ENCODE peak calls at places on chromosome 10, in six cellular contexts. N is neuronal stem cell, Y is mucosa of descending colon, H is AG04450, P is OCI-LY7, O is H9. U is an unnamed sample.

GRCh38 chr10:73780966-73781365 is 882 bp upstream of the CHCHD1 start:
- DNase-seq in N (no peak), Y (no peak), H (no peak), P (peak; percentile 39), O (no peak), U (no peak)

GRCh38 chr10:16965740-16966447 is 148.7 kb upstream of the RSU1 start:
- DNase-seq in N (no peak), Y (no peak), H (peak; percentile 97), P (no peak), O (peak; percentile 35), U (no peak)

GRCh38 chr10:101512741-101513140 is 75.3 kb downstream of the POLL start:
- DNase-seq in N (no peak), Y (no peak), H (no peak), P (no peak), O (no peak), U (no peak)

GRCh38 chr10:74460812-74461211 is 309.8 kb downstream of the ADK start:
- DNase-seq in N (no peak), Y (no peak), H (no peak), P (peak; percentile 4), O (no peak), U (no peak)

GRCh38 chr10:109931153-109931552 is 7.8 kb upstream of the XPNPEP1 start:
- DNase-seq in N (no peak), Y (no peak), H (no peak), P (no peak), O (no peak), U (no peak)

GRCh38 chr10:72104472-72105097 is 16.2 kb upstream of the SPOCK2 start:
- DNase-seq in N (no peak), Y (no peak), H (no peak), P (no peak), O (no peak), U (no peak)

GRCh38 chr10:75430000-75430763 is 1.2 kb upstream of the LRMDA start:
- DNase-seq in N (peak; percentile 73), Y (peak; percentile 57), H (no peak), P (peak; percentile 8), O (no peak), U (no peak)

GRCh38 chr10:103193107-103193819 is at the start of gene NT5C2:
- DNase-seq in N (peak; percentile 77), Y (peak; percentile 90), H (peak; percentile 24), P (peak; percentile 84), O (peak; percentile 77), U (peak; percentile 65)

GRCh38 chr10:119139464-119140067 is 25.9 kb downstream of the SFXN4 start:
- DNase-seq in N (peak; percentile 11), Y (peak; percentile 40), H (no peak), P (peak; percentile 46), O (peak; percentile 59), U (peak; percentile 20)

GRCh38 chr10:46518028-46518725 is 38.3 kb downstream of the GPRIN2 start:
- DNase-seq in N (no peak), Y (no peak), H (no peak), P (no peak), O (peak; percentile 22), U (no peak)
- H3K9me3 ChIP-seq in N (no peaks in the 10 kb centered on the region), Y (no peaks in the 10 kb centered on the region), H (no peaks in the 10 kb centered on the region), P (no peaks in the 10 kb centered on the region), O (no peaks in the 10 kb centered on the region), U (no peaks in the 10 kb centered on the region)

DNA sequence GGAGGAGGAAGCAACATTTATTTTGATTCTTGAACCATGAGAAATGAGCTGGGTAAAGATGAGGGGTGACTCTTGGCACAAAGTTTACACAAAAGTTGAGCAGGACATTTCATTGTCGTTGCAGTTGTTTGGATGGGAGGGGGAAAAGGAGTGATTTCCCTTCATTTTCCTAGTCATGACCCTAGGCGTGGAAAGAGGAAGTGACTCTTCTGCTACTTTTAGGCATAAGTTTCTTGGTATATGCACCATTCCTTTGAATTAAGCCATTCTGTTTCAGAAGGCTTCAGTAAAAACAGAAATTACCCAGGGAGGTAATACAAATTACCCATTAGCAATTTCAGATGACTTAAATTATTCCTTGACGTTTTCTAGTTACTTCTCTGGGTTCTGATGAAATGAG is 113.9 kb upstream of the FAM171A1 start:
- DNase-seq in N (no peak), Y (no peak), H (no peak), P (no peak), O (no peak), U (no peak)
- H3K9me3 ChIP-seq in N (no peaks in the 10 kb centered on the region), Y (no peaks in the 10 kb centered on the region), H (no peaks in the 10 kb centered on the region), P (no peaks in the 10 kb centered on the region), O (no peaks in the 10 kb centered on the region), U (no peaks in the 10 kb centered on the region)

GRCh38 chr10:43648083-43648391 is 644 bp downstream of the ZNF32 start:
- DNase-seq in N (no peak), Y (no peak), H (no peak), P (no peak), O (no peak), U (no peak)

GRCh38 chr10:43644252-43644651 is 4.4 kb downstream of the ZNF32 start:
- DNase-seq in N (no peak), Y (no peak), H (no peak), P (no peak), O (no peak), U (no peak)

GRCh38 chr10:43647576-43647975 is 1.1 kb downstream of the ZNF32 start:
- DNase-seq in N (no peak), Y (no peak), H (no peak), P (no peak), O (no peak), U (no peak)

GRCh38 chr10:43648392-43649148 is at the start of gene ZNF32:
- DNase-seq in N (peak; percentile 90), Y (peak; percentile 89), H (peak; percentile 38), P (no peak), O (peak; percentile 86), U (peak; percentile 72)

DNA sequence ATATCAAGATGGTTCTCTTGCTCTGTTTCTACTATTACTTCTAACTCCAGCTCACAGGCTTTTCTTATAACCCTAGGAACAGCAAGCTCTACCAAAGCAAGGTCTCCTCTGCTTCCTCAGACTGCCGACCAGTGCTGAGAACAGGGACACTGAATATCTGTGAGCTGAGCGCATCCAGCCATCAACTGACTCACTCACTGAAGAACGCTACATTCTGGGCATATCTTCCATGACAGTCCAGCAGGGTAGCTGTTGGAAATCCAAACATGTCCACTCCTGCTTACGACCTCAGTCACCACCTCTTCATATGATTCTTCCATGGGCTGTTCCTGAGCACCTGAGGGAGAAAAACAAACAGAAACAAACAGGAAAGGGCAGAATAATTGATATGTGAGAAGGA is 2.8 kb downstream of the ZNF32 start:
- DNase-seq in N (no peak), Y (no peak), H (no peak), P (no peak), O (no peak), U (no peak)
- H3K9me3 ChIP-seq in N (peaks cover 79% of the 10 kb centered on the region), Y (peaks cover 64% of the 10 kb centered on the region), H (peaks cover 40% of the 10 kb centered on the region), P (no peaks in the 10 kb centered on the region), O (peaks cover 43% of the 10 kb centered on the region), U (peaks cover 41% of the 10 kb centered on the region)

DNA sequence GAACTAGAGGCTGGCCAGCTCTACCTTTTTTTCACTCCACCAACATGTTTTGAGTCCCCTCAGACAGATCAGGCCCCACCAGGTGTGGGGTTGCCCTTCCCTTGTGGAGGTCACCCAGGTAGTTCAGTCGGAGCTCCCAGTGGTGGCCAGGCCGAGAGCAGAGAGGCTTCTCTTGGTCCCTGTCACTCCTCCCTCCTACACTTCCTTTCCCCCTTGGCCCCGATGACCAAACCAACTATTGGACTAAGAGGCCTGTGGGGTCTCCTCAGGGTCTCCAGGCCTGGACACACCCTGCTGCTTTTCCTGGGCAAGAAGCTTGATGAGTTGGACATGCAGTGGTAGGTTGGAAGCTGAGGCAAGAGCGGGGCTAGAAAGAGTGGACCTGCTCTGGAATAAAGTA is 174.8 kb downstream of the ZNF248 start:
- DNase-seq in N (no peak), Y (no peak), H (no peak), P (no peak), O (no peak), U (no peak)
- H3K9me3 ChIP-seq in N (no peaks in the 10 kb centered on the region), Y (peaks cover 87% of the 10 kb centered on the region), H (peaks cover 89% of the 10 kb centered on the region), P (no peaks in the 10 kb centered on the region), O (peaks cover 66% of the 10 kb centered on the region), U (no peaks in the 10 kb centered on the region)

GRCh38 chr10:42598249-42598873 is 40.0 kb downstream of the ZNF33B start:
- DNase-seq in N (no peak), Y (no peak), H (no peak), P (no peak), O (no peak), U (no peak)

GRCh38 chr10:42596196-42596595 is 42.2 kb downstream of the ZNF33B start:
- DNase-seq in N (no peak), Y (no peak), H (no peak), P (no peak), O (no peak), U (no peak)

GRCh38 chr10:42593284-42593683 is 45.1 kb downstream of the ZNF33B start:
- DNase-seq in N (no peak), Y (no peak), H (no peak), P (no peak), O (no peak), U (no peak)

GRCh38 chr10:42594246-42594650 is 44.1 kb downstream of the ZNF33B start:
- DNase-seq in N (no peak), Y (no peak), H (peak; percentile 10), P (no peak), O (no peak), U (no peak)
- H3K9me3 ChIP-seq in N (peaks cover 47% of the 10 kb centered on the region), Y (peaks cover 61% of the 10 kb centered on the region), H (peaks cover 4% of the 10 kb centered on the region), P (peaks cover 22% of the 10 kb centered on the region), O (peaks cover 53% of the 10 kb centered on the region), U (peaks cover 38% of the 10 kb centered on the region)

DNA sequence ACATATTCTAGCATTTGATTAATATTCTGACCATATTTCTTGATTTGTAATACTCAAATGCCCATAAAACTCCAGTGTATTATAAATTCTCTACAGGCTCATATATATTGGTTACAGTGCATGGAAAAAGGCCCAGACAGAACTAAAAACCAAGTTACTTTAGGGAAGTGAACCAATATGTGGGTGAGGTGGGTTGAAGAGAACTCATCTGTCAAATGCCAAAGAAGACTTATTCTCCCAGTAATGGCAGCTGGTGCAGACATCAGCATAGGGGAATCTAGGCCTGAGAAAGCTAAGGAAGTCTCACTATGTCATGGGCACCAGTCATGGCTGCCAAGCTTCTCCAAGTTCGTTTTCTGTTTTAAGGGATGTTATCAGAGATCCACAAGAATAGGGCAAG is 30.6 kb downstream of the ZNF248 start:
- DNase-seq in N (no peak), Y (no peak), H (no peak), P (no peak), O (no peak), U (no peak)
- H3K9me3 ChIP-seq in N (peaks cover 2% of the 10 kb centered on the region), Y (peaks cover 70% of the 10 kb centered on the region), H (peaks cover 7% of the 10 kb centered on the region), P (no peaks in the 10 kb centered on the region), O (peaks cover 61% of the 10 kb centered on the region), U (peaks cover 10% of the 10 kb centered on the region)